ENCODE peak calls at places on chromosomes 11 and 22, in nine cellular contexts. J is PC-9, X is fibroblast of lung, Q is GM23248, K is H1, G is keratinocyte, L is PC-3, C is neural progenitor cell, I is HepG2. S is an unnamed sample.

GRCh38 chr11:117197516-117198456 is 1.4 kb upstream of the TAGLN start:
- DNase-seq in I (no peak), G (no peak), C (peak; percentile 76), J (no peak), L (peak; percentile 18), Q (no peak), X (peak; percentile 45), K (peak; percentile 77), S (no peak)

GRCh38 chr11:12234216-12234615 is 123.8 kb downstream of the MICAL2 start:
- DNase-seq in G (no peak), K (no peak), I (no peak), X (no peak), Q (no peak), C (no peak), J (no peak), L (no peak), S (peak; percentile 52)

GRCh38 chr11:121696177-121696863 is 243.6 kb upstream of the SORL1-AS1 start:
- DNase-seq in Q (no peak), K (no peak), G (no peak), J (no peak), I (no peak), L (no peak), C (no peak), X (no peak), S (peak; percentile 75)

GRCh38 chr11:47355283-47356128 is 3.0 kb upstream of the MYBPC3 start:
- DNase-seq in I (peak; percentile 86), C (peak; percentile 96), J (peak; percentile 99), G (peak; percentile 75), K (peak; percentile 95), X (peak; percentile 91), L (peak; percentile 95), Q (peak; percentile 97), S (peak; percentile 71)

GRCh38 chr22:24474649-24475048 is 20.5 kb upstream of the UPB1 start:
- DNase-seq in Q (no peak), X (peak; percentile 27), K (no peak), G (no peak), J (no peak), C (no peak), L (no peak), I (no peak), S (peak; percentile 86)

GRCh38 chr22:37282385-37282677 is at the start of gene CYTH4:
- DNase-seq in C (no peak), G (no peak), K (no peak), Q (no peak), J (peak; percentile 49), L (peak; percentile 58), I (no peak), X (no peak), S (no peak)

GRCh38 chr11:104892723-104893511 is 5.3 kb downstream of the CASP12 start:
- DNase-seq in Q (no peak), X (peak; percentile 39), J (no peak), I (no peak), G (no peak), K (no peak), L (peak; percentile 37), C (no peak), S (peak; percentile 45)

GRCh38 chr22:33853200-33854097 is 66.8 kb downstream of the LARGE1 start:
- DNase-seq in Q (peak; percentile 92), I (peak; percentile 19), L (peak; percentile 2), X (peak; percentile 81), J (peak; percentile 68), G (no peak), K (no peak), C (peak; percentile 38), S (peak; percentile 77)

GRCh38 chr11:79263001-79263400 is 177.8 kb downstream of the TENM4 start:
- DNase-seq in J (no peak), K (no peak), I (no peak), G (no peak), C (no peak), X (peak; percentile 71), Q (no peak), L (no peak), S (no peak)

GRCh38 chr11:72781063-72781312 is 12.9 kb downstream of the STARD10 start:
- DNase-seq in I (no peak), G (no peak), K (no peak), L (peak; percentile 62), X (no peak), Q (no peak), J (peak; percentile 61), C (no peak), S (no peak)

DNA sequence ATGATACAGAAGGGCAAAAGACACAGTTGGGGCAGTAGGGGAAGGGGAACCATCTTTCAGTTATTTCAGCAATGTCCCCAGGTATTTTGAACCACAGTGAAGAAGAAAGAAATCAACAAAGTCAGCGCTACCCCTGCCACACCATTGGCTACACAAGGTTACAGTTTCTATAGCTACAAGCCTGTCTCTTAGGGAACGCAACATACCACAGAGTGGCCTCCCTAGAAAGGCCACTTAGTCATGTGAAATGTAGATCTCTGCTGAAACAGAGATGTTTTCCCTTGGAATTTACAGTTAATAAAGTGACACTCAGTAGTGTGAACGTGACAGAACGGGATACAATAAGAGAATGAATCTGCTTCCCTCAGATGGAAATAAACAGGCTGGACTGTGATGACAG is 54.6 kb downstream of the MCHR1 start:
- DNase-seq in L (no peak), I (no peak), G (no peak), C (no peak), X (no peak), J (no peak), K (no peak), Q (no peak), S (no peak)
- H3K36me3 ChIP-seq in L (no peaks in the 10 kb centered on the region), I (no peaks in the 10 kb centered on the region), G (no peaks in the 10 kb centered on the region), C (no peaks in the 10 kb centered on the region), X (no peaks in the 10 kb centered on the region), J (no peaks in the 10 kb centered on the region), K (no peaks in the 10 kb centered on the region), Q (no peaks in the 10 kb centered on the region), S (no peaks in the 10 kb centered on the region)

GRCh38 chr11:64347171-64347867 is 7.3 kb downstream of the CCDC88B start:
- DNase-seq in K (no peak), C (no peak), X (no peak), L (peak; percentile 58), J (peak; percentile 24), G (no peak), Q (peak; percentile 22), I (no peak), S (no peak)
- TF ChIP-seq EZH2 in K (no peak), C (no peak), X (no peak), L (no peak), J (no peak), G (no peak), Q (no peak), I (no peak), S (no peak)

GRCh38 chr11:68935516-68936357 is 32.0 kb downstream of the IGHMBP2 start:
- DNase-seq in C (no peak), G (no peak), L (no peak), I (no peak), K (no peak), Q (no peak), X (no peak), J (no peak), S (no peak)

GRCh38 chr11:68933605-68934320 is 30.1 kb downstream of the IGHMBP2 start:
- DNase-seq in K (no peak), X (no peak), Q (no peak), C (peak; percentile 25), J (no peak), I (no peak), L (no peak), G (no peak), S (no peak)

GRCh38 chr11:68934321-68934645 is 30.6 kb downstream of the IGHMBP2 start:
- DNase-seq in G (no peak), L (no peak), Q (no peak), J (no peak), K (no peak), X (no peak), C (no peak), I (no peak), S (no peak)

GRCh38 chr11:68935066-68935465 is 31.4 kb downstream of the IGHMBP2 start:
- DNase-seq in K (no peak), L (no peak), Q (no peak), I (no peak), C (no peak), J (no peak), G (no peak), X (no peak), S (no peak)

DNA sequence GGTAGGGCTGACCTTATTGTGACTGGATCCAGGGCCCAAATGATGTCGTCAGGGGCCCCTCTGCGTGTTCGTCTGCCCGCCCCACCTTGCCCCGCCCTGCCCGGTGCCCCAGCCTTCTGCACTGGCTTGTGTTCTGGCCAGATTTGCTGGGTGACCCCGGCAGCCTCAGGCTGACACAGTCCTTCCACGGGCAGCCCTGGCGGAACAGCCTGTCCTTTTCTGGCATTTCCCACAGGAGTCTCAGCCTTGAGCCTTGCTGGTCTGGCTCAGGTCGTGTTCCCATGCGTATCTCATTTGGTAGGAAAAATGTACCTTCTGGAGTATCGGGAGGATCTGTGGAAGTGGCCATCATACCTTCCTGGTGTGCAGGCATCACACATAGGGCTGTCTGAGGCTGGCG is 31.0 kb downstream of the IGHMBP2 start:
- DNase-seq in L (no peak), X (no peak), J (no peak), G (no peak), K (no peak), Q (no peak), C (no peak), I (no peak), S (no peak)
- H3K36me3 ChIP-seq in L (peaks cover 38% of the 10 kb centered on the region), X (peaks cover 18% of the 10 kb centered on the region), J (no peaks in the 10 kb centered on the region), G (peaks cover 23% of the 10 kb centered on the region), K (peaks cover 7% of the 10 kb centered on the region), Q (no peaks in the 10 kb centered on the region), C (no peaks in the 10 kb centered on the region), I (peaks cover 24% of the 10 kb centered on the region), S (peaks cover 3% of the 10 kb centered on the region)

GRCh38 chr11:125165111-125165663 is 636 bp downstream of the PKNOX2 start:
- DNase-seq in X (peak; percentile 26), J (no peak), Q (peak; percentile 73), I (no peak), L (peak; percentile 19), K (no peak), G (no peak), C (peak; percentile 65), S (peak; percentile 29)

GRCh38 chr11:125164422-125165110 is at the start of gene PKNOX2:
- DNase-seq in G (no peak), J (peak; percentile 40), C (peak; percentile 94), L (peak; percentile 63), K (no peak), X (peak; percentile 84), Q (peak; percentile 87), I (peak; percentile 15), S (peak; percentile 67)

GRCh38 chr11:125166903-125167291 is 2.3 kb downstream of the PKNOX2 start:
- DNase-seq in K (no peak), C (no peak), I (no peak), X (no peak), J (no peak), Q (no peak), G (no peak), L (no peak), S (no peak)

GRCh38 chr11:125166347-125166841 is 1.8 kb downstream of the PKNOX2 start:
- DNase-seq in J (no peak), X (peak; percentile 34), L (no peak), I (no peak), C (peak; percentile 45), G (no peak), Q (peak; percentile 53), K (no peak), S (no peak)

GRCh38 chr11:125165664-125166346 is 1.3 kb downstream of the PKNOX2 start:
- DNase-seq in G (no peak), C (peak; percentile 61), Q (peak; percentile 66), J (no peak), X (peak; percentile 41), I (no peak), K (no peak), L (no peak), S (no peak)
- TF ChIP-seq EZH2 in G (peak; percentile 41), C (no peak), Q (peak; percentile 70), J (no peak), X (peak; percentile 13), I (peak; percentile 98), K (peak; percentile 88), L (peak; percentile 96), S (peak; percentile 9)

GRCh38 chr11:119309411-119309810 is 7.5 kb downstream of the MCAM start:
- DNase-seq in J (no peak), Q (no peak), X (no peak), I (no peak), L (no peak), K (no peak), C (no peak), G (no peak), S (no peak)
- H3K36me3 ChIP-seq in J (no peaks in the 10 kb centered on the region), Q (no peaks in the 10 kb centered on the region), X (peaks cover 6% of the 10 kb centered on the region), I (no peaks in the 10 kb centered on the region), L (peaks cover 44% of the 10 kb centered on the region), K (peaks cover under 1% of the 10 kb centered on the region), C (no peaks in the 10 kb centered on the region), G (peaks cover 25% of the 10 kb centered on the region), S (peaks cover 8% of the 10 kb centered on the region)

S was measured in astrocyte.